ENCODE peak calls at places on chromosomes 2 and 18, in eight cellular contexts. One of them, this sample, is unnamed.

GRCh38 chr2:36409971-36410370 is 54.4 kb downstream of the CRIM1 start:
- DNase-seq in A673: no peak
- DNase-seq in GM12878: no peak
- DNase-seq in neural progenitor cell: no peak
- DNase-seq in CD8-positive, alpha-beta memory T cell: no peak
- DNase-seq in H9: no peak
- DNase-seq in RWPE1: no peak
- DNase-seq in PC-9: no peak
- DNase-seq in this sample: no peak

GRCh38 chr2:37770797-37771196 is 99.4 kb upstream of the CDC42EP3 start:
- DNase-seq in RWPE1: no peak
- DNase-seq in PC-9: no peak
- DNase-seq in CD8-positive, alpha-beta memory T cell: no peak
- DNase-seq in GM12878: no peak
- DNase-seq in neural progenitor cell: no peak
- DNase-seq in A673: no peak
- DNase-seq in H9: no peak
- DNase-seq in this sample: no peak

GRCh38 chr2:120110507-120110906 is 97.6 kb downstream of the EPB41L5 start:
- DNase-seq in H9: no peak
- DNase-seq in CD8-positive, alpha-beta memory T cell: no peak
- DNase-seq in GM12878: no peak
- DNase-seq in PC-9: no peak
- DNase-seq in RWPE1: no peak
- DNase-seq in neural progenitor cell: no peak
- DNase-seq in A673: no peak
- DNase-seq in this sample: peak

GRCh38 chr2:65287364-65287763 is 59.7 kb downstream of the ACTR2 start:
- DNase-seq in CD8-positive, alpha-beta memory T cell: no peak
- DNase-seq in PC-9: no peak
- DNase-seq in GM12878: no peak
- DNase-seq in neural progenitor cell: no peak
- DNase-seq in A673: no peak
- DNase-seq in H9: no peak
- DNase-seq in RWPE1: no peak
- DNase-seq in this sample: no peak

GRCh38 chr2:12636837-12637581 is 79.7 kb upstream of the TRIB2 start:
- DNase-seq in A673: peak
- DNase-seq in RWPE1: no peak
- DNase-seq in H9: no peak
- DNase-seq in neural progenitor cell: no peak
- DNase-seq in GM12878: no peak
- DNase-seq in PC-9: no peak
- DNase-seq in CD8-positive, alpha-beta memory T cell: no peak
- DNase-seq in this sample: no peak

GRCh38 chr2:104429978-104430740 is 423.8 kb upstream of the POU3F3 start:
- DNase-seq in GM12878: no peak
- DNase-seq in H9: no peak
- DNase-seq in neural progenitor cell: peak
- DNase-seq in PC-9: no peak
- DNase-seq in CD8-positive, alpha-beta memory T cell: no peak
- DNase-seq in A673: no peak
- DNase-seq in RWPE1: no peak
- DNase-seq in this sample: no peak

GRCh38 chr2:7203056-7203467 is 285.9 kb downstream of the RNF144A start:
- DNase-seq in RWPE1: peak
- DNase-seq in GM12878: peak
- DNase-seq in A673: peak
- DNase-seq in CD8-positive, alpha-beta memory T cell: peak
- DNase-seq in neural progenitor cell: peak
- DNase-seq in PC-9: no peak
- DNase-seq in H9: peak
- DNase-seq in this sample: peak

GRCh38 chr2:216298719-216299118 is 73.6 kb downstream of the MARCHF4 start:
- DNase-seq in neural progenitor cell: no peak
- DNase-seq in CD8-positive, alpha-beta memory T cell: no peak
- DNase-seq in RWPE1: peak
- DNase-seq in PC-9: peak
- DNase-seq in GM12878: no peak
- DNase-seq in H9: no peak
- DNase-seq in A673: no peak
- DNase-seq in this sample: no peak

GRCh38 chr2:225894240-225894980 is 494.9 kb downstream of the NYAP2 start:
- DNase-seq in RWPE1: peak
- DNase-seq in PC-9: no peak
- DNase-seq in neural progenitor cell: no peak
- DNase-seq in GM12878: no peak
- DNase-seq in CD8-positive, alpha-beta memory T cell: no peak
- DNase-seq in A673: peak
- DNase-seq in H9: no peak
- DNase-seq in this sample: no peak

GRCh38 chr2:74002515-74003391 is 18.0 kb downstream of the TET3 start:
- DNase-seq in PC-9: no peak
- DNase-seq in H9: peak
- DNase-seq in RWPE1: peak
- DNase-seq in neural progenitor cell: peak
- DNase-seq in GM12878: no peak
- DNase-seq in A673: peak
- DNase-seq in CD8-positive, alpha-beta memory T cell: peak
- DNase-seq in this sample: peak

DNA sequence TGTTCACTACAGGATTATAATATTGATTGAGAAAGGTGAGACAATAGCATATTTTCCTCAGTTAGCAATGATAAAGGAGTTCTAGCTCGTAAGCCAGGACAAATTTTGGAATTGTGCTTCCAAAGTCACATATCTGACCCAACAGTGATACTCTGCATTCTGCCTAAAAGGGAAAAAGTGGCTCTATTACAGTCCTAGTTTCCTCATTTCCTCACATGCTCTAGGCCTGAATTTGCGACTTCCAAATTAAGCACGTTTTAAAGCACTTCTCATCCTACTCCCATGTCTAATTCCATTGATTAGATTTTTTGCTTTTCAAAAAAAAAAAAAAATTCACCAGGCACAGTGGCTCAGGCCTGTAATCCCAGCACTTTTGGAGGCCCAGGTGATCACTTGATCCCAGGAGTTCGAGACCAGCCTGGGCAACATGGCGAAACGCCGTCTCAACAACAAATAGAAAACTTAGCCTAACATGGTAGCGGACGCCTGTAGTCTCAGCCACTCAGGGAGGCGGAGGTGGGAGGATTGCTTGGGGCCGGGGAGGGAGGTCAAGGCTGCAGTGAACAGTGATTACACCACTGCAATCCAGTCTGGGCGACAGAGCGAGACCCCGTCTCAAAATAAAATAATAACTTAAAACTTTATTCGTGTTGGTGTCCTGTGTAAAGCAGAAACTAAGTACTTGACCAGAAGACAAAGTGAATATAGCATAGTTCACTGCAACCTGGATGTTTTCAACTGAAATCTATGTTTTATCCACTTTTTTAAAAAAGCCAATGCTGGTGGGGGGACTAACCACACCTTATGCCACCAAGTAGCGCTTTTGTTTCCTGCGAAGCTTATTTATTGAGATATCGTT is 1.5 kb downstream of the ESCO1 start:
- DNase-seq in neural progenitor cell: no peak
- DNase-seq in PC-9: no peak
- DNase-seq in GM12878: no peak
- DNase-seq in CD8-positive, alpha-beta memory T cell: no peak
- DNase-seq in A673: no peak
- DNase-seq in RWPE1: no peak
- DNase-seq in H9: peak
- DNase-seq in this sample: no peak
- H3K27ac ChIP-seq in neural progenitor cell: peak
- H3K27ac ChIP-seq in PC-9: peak
- H3K27ac ChIP-seq in GM12878: peak
- H3K27ac ChIP-seq in CD8-positive, alpha-beta memory T cell: peak
- H3K27ac ChIP-seq in A673: peak
- H3K27ac ChIP-seq in RWPE1: peak
- H3K27ac ChIP-seq in H9: peak
- H3K27ac ChIP-seq in this sample: peak

GRCh38 chr2:158189526-158189925 is 87.8 kb downstream of the UPP2 start:
- DNase-seq in A673: no peak
- DNase-seq in GM12878: no peak
- DNase-seq in RWPE1: no peak
- DNase-seq in PC-9: no peak
- DNase-seq in H9: no peak
- DNase-seq in CD8-positive, alpha-beta memory T cell: no peak
- DNase-seq in neural progenitor cell: no peak
- DNase-seq in this sample: no peak

GRCh38 chr2:158191569-158191968 is 89.9 kb downstream of the UPP2 start:
- DNase-seq in CD8-positive, alpha-beta memory T cell: no peak
- DNase-seq in RWPE1: no peak
- DNase-seq in H9: no peak
- DNase-seq in PC-9: no peak
- DNase-seq in neural progenitor cell: no peak
- DNase-seq in A673: peak
- DNase-seq in GM12878: no peak
- DNase-seq in this sample: no peak

GRCh38 chr2:158194229-158194628 is 92.6 kb downstream of the UPP2 start:
- DNase-seq in RWPE1: no peak
- DNase-seq in GM12878: no peak
- DNase-seq in A673: no peak
- DNase-seq in CD8-positive, alpha-beta memory T cell: no peak
- DNase-seq in PC-9: no peak
- DNase-seq in neural progenitor cell: no peak
- DNase-seq in H9: no peak
- DNase-seq in this sample: no peak

GRCh38 chr2:158192515-158193234 is 91.0 kb downstream of the UPP2 start:
- DNase-seq in CD8-positive, alpha-beta memory T cell: no peak
- DNase-seq in neural progenitor cell: no peak
- DNase-seq in GM12878: no peak
- DNase-seq in PC-9: no peak
- DNase-seq in A673: no peak
- DNase-seq in RWPE1: no peak
- DNase-seq in H9: no peak
- DNase-seq in this sample: no peak

DNA sequence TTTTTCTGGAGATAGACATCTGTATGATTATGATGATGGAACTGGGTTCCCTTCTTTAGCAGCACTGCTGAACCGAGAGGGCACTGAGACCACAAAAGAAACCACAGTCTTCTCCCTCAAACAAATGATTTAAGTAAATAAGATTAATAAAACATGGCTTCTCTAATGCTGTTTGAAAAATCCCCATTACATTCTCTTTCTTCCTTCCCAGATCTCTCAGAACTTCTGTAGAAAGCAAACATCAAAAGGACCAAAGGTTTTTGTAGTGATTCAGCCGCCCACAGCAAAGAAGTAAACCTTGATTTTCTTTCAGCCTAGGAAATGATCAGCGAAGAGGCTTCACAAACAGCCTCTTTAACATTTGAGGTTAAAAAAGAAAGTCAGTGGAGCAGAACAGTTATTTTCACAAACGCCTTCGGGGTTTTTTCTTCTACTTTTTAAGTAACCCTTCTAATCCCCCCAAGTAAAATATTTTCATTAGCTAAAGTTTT is 89.4 kb downstream of the UPP2 start:
- DNase-seq in RWPE1: no peak
- DNase-seq in H9: no peak
- DNase-seq in CD8-positive, alpha-beta memory T cell: no peak
- DNase-seq in GM12878: peak
- DNase-seq in A673: no peak
- DNase-seq in neural progenitor cell: peak
- DNase-seq in PC-9: no peak
- DNase-seq in this sample: no peak
- H3K27ac ChIP-seq in RWPE1: no peak
- H3K27ac ChIP-seq in H9: no peak
- H3K27ac ChIP-seq in CD8-positive, alpha-beta memory T cell: no peak
- H3K27ac ChIP-seq in GM12878: no peak
- H3K27ac ChIP-seq in A673: peak
- H3K27ac ChIP-seq in neural progenitor cell: peak
- H3K27ac ChIP-seq in PC-9: no peak
- H3K27ac ChIP-seq in this sample: peak

DNA sequence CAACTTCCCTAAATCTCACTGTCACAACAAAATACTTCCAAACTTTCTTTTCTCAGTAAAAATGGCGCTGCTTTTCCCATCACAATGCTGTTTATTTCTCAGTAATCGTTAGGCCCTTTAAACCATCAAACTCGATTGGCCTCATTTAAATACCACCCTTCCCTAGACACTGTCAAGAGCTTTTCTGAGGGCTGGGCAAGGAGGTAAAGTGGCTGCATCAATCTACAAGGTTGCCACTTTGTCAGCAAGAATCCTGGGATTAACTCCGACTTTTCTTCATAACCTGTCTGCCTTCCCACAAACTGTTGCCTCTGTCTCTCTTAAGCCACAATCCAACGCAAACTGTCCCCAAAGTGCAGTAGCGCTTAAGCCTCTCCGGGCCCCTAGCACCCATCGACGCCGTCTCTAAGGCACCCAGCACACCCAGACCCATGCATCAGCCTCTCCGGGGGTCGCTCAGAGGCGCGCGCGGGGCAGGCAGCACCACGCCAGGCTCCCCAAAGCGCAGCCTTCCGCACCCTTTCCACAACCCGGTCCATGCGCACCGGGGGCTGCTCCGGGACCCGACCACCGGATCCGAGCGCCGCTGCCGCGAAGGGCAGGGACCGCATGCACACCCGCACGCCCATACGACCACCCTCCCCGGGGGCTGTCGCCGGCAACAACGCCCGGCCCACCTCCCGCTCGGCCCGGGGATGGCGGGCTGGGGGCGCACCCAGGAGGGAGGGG is 683 bp downstream of the MBOAT2 start:
- DNase-seq in neural progenitor cell: peak
- DNase-seq in GM12878: no peak
- DNase-seq in H9: no peak
- DNase-seq in CD8-positive, alpha-beta memory T cell: peak
- DNase-seq in PC-9: no peak
- DNase-seq in RWPE1: peak
- DNase-seq in A673: peak
- DNase-seq in this sample: peak
- H3K27ac ChIP-seq in neural progenitor cell: no peak
- H3K27ac ChIP-seq in GM12878: no peak
- H3K27ac ChIP-seq in H9: no peak
- H3K27ac ChIP-seq in CD8-positive, alpha-beta memory T cell: no peak
- H3K27ac ChIP-seq in PC-9: peak
- H3K27ac ChIP-seq in RWPE1: peak
- H3K27ac ChIP-seq in A673: peak
- H3K27ac ChIP-seq in this sample: peak

DNA sequence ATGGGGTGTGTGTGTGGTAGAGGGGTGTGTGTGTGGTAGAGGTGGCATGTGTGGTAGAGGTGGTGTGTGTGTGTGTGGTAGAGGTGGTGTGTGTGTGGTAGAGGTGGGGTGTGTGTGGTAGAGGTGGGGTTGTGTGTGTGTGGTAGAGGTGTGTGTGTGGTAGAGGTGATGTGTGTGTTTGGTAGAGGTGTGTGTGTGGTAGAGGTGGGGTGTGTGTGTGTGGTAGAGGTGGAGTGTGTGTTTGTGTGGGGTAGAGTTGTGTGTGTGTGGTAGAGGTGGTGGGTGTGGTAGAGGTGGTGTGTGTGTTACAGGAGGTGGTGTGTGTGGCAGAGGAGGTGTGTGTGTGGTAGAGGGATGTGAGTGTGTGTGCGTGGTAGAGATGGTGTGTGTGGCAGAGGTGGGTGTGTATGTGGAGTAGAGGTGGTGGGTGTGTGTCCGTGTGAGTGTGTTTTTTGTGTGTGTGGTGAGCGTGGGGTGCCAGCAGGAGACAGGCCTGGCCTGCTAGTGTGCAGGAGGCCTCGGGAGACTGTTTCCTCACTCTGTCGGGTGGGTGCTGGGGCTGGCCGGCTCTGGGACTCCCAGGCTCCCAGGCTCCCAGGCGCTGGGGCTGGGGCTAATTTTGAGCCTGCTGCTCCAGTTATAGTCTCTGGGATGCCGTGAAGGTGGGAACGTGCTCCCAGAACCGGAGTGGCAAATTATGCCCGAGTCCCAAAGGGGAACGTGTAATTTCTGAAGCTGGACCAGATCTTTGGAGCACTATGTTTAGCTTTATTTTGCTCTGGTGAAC is 165.2 kb downstream of the DYSF start:
- DNase-seq in CD8-positive, alpha-beta memory T cell: peak
- DNase-seq in GM12878: no peak
- DNase-seq in A673: peak
- DNase-seq in PC-9: no peak
- DNase-seq in H9: peak
- DNase-seq in neural progenitor cell: no peak
- DNase-seq in RWPE1: no peak
- DNase-seq in this sample: peak
- H3K27ac ChIP-seq in CD8-positive, alpha-beta memory T cell: no peak
- H3K27ac ChIP-seq in GM12878: no peak
- H3K27ac ChIP-seq in A673: no peak
- H3K27ac ChIP-seq in PC-9: no peak
- H3K27ac ChIP-seq in H9: no peak
- H3K27ac ChIP-seq in neural progenitor cell: no peak
- H3K27ac ChIP-seq in RWPE1: no peak
- H3K27ac ChIP-seq in this sample: no peak

This sample was measured in upper lobe of left lung.